ENCODE peak calls at places on chromosome 6, in four cellular contexts. V, E, X and Y are unnamed samples.

GRCh38 chr6:156822747-156823206 is 45.6 kb downstream of the ARID1B start:
- DNase-seq in X (no peak), V (no peak), E (no peak), Y (no peak)

GRCh38 chr6:163243083-163243482 is 171.4 kb upstream of the QKI start:
- DNase-seq in V (no peak), E (no peak), X (no peak), Y (no peak)

GRCh38 chr6:155079985-155080452 is 84.9 kb downstream of the TIAM2 start:
- DNase-seq in V (no peak), X (no peak), E (no peak), Y (no peak)

GRCh38 chr6:3356056-3356823 is 97.5 kb downstream of the PSMG4 start:
- DNase-seq in E (peak; percentile 17), V (no peak), X (peak; percentile 49), Y (no peak)

GRCh38 chr6:43284986-43285385 is 13.1 kb upstream of the SLC22A7 start:
- DNase-seq in E (no peak), X (no peak), V (no peak), Y (no peak)

GRCh38 chr6:85113934-85114582 is 335.8 kb upstream of the NT5E start:
- DNase-seq in E (no peak), V (no peak), X (peak; percentile 89), Y (no peak)

GRCh38 chr6:148183776-148184175 is 158.9 kb upstream of the SASH1 start:
- DNase-seq in E (no peak), V (no peak), X (no peak), Y (no peak)

GRCh38 chr6:12241493-12242214 is 48.5 kb upstream of the EDN1 start:
- DNase-seq in E (no peak), X (no peak), V (no peak), Y (no peak)

GRCh38 chr6:85703359-85703758 is 60.7 kb upstream of the SYNCRIP start:
- DNase-seq in V (no peak), X (no peak), E (no peak), Y (no peak)

GRCh38 chr6:351011-351866 is 40.3 kb upstream of the IRF4 start:
- DNase-seq in E (no peak), V (no peak), X (no peak), Y (no peak)

GRCh38 chr6:101433141-101433540 is 39.6 kb downstream of the GRIK2 start:
- DNase-seq in X (no peak), E (no peak), V (no peak), Y (no peak)

GRCh38 chr6:168133707-168134398 is 54.8 kb upstream of the FRMD1 start:
- DNase-seq in X (peak; percentile 11), V (no peak), E (no peak), Y (no peak)

GRCh38 chr6:27281105-27281539 is 31.0 kb downstream of the POM121L2 start:
- DNase-seq in V (no peak), X (no peak), E (no peak), Y (no peak)

GRCh38 chr6:27281569-27281968 is 30.5 kb downstream of the POM121L2 start:
- DNase-seq in E (no peak), X (no peak), V (no peak), Y (no peak)

GRCh38 chr6:27280064-27280539 is 32.0 kb downstream of the POM121L2 start:
- DNase-seq in X (peak; percentile 45), E (no peak), V (no peak), Y (no peak)

GRCh38 chr6:27280540-27281000 is 31.5 kb downstream of the POM121L2 start:
- DNase-seq in V (no peak), E (no peak), X (no peak), Y (no peak)

DNA sequence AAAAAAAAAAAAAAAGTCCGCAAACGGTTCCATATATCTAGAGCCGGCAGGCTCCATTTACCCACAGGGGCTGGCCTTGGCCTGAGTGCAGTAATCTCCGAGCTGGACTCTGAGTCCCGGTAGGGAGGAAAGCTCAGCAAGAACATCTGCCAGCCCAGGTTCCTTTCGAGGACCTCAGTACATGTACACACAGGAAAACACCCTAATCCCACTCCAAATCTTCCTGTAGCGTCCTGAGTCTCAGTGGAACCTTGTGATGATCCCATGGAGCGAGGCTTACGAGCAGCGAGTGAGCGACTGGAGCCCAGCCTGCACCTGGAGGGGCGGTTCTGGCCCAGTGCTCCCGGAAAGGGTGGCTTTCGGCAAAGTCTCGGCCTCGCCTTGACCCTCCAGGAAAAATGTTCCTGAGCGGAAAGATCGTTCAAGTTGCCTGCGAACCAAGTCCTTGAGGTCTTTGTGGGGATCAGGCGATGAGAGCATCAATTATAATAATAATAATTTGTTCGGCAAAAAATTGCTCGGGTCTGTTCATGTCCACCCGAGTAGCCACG is 32.1 kb downstream of the PRSS16 start:
- DNase-seq in E (no peak), X (no peak), V (no peak), Y (no peak)
- H3K4me3 ChIP-seq in E (peak overlapping the region; percentile 93), X (peak overlapping the region; percentile 49), V (peak overlapping the region; percentile 29), Y (peak overlapping the region; percentile 47)

GRCh38 chr6:97669191-97669651 is 386.2 kb upstream of the MMS22L start:
- DNase-seq in E (no peak), V (no peak), X (no peak), Y (no peak)
- H3K4me3 ChIP-seq in E (peak overlapping the region; percentile 41), V (no peak overlapping the region), X (peak overlapping the region; percentile 5), Y (peak overlapping the region; percentile 37)

DNA sequence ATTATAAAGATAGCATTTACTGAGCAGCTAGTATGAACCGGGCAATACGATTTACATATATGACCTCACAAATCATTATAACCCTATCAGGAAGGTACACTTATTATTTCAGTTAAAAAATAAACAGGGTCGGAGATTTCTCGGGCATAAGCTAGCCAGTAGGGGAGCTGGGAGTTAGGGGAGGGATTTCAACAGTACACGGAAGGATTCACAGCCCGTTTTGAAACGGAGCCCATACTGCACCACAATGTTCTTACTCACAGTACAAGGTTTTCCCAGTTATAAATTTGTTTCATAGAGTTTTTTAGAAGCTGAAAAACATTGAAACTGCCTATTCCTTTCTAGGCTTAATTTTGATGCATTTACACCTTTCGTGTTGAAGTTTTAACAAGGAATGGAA is 607.1 kb downstream of the HDGFL1 start:
- DNase-seq in X (no peak), V (no peak), E (no peak), Y (no peak)
- H3K4me3 ChIP-seq in X (no peak overlapping the region), V (no peak overlapping the region), E (no peak overlapping the region), Y (no peak overlapping the region)

GRCh38 chr6:13445744-13446115 is 41.7 kb downstream of the GFOD1 start:
- DNase-seq in V (no peak), E (no peak), X (no peak), Y (no peak)

GRCh38 chr6:13446371-13446770 is 41.0 kb downstream of the GFOD1 start:
- DNase-seq in V (no peak), E (no peak), X (no peak), Y (no peak)

GRCh38 chr6:13447949-13448724 is 39.3 kb downstream of the GFOD1 start:
- DNase-seq in V (no peak), E (no peak), X (peak; percentile 46), Y (no peak)

GRCh38 chr6:13444604-13445003 is 42.8 kb downstream of the GFOD1 start:
- DNase-seq in X (no peak), E (no peak), V (no peak), Y (no peak)

DNA sequence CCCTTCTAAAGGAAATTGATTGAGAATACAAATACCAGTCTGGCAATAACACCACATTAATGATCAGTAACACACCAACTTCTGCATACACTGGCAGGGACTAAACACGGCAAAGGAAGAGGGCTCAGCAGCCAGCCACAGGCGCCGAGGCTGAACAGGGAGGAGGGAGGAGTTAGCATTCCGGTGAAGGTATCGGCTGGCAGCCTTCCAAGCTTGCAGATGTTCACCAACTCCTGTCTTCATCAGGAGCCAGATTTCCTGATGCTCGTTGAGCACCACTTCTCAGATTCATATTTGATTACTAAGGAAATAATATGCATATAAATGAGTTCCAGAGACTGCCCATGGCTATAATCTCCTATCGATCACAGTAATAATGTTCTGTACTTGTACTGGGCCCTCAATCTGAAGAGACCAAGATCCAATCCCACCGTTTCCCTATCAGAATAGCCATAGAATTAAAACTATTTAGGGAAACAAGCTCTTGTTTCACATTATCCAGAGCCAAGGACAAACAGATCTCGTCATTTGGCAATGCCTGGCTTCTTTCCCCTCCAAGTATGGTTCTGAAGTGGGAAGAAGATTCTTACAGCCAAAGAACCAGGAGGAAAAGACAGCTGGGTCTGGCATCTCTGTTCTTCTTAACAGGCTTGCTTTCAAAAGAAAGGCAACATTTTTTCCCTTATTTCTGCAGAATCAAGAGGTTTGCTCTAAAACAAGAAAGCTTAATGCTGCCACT is 42.2 kb downstream of the GFOD1 start:
- DNase-seq in E (no peak), X (peak; percentile 65), V (no peak), Y (no peak)
- H3K4me3 ChIP-seq in E (no peak overlapping the region), X (no peak overlapping the region), V (no peak overlapping the region), Y (no peak overlapping the region)